ENCODE peak calls at places on chromosome 4, in seven cellular contexts. One of them, this sample, is unnamed.

GRCh38 chr4:41369680-41370079 is 113.0 kb downstream of the UCHL1 start:
- DNase-seq in AML-193: no peak
- DNase-seq in T-helper 1 cell: no peak
- DNase-seq in NCI-H146: no peak
- DNase-seq in stimulated activated naive CD4-positive, alpha-beta T cell treated with Interleukin-2 at 50 U/mL for 16 hours: no peak
- DNase-seq in lung: no peak
- DNase-seq in omental fat pad: no peak
- DNase-seq in this sample: no peak

GRCh38 chr4:75490155-75490554 is 24.0 kb downstream of the RCHY1 start:
- DNase-seq in AML-193: peak; percentile 8
- DNase-seq in T-helper 1 cell: no peak
- DNase-seq in NCI-H146: peak; percentile 13
- DNase-seq in stimulated activated naive CD4-positive, alpha-beta T cell treated with Interleukin-2 at 50 U/mL for 16 hours: no peak
- DNase-seq in lung: no peak
- DNase-seq in omental fat pad: no peak
- DNase-seq in this sample: no peak

GRCh38 chr4:147683172-147683571 is 791 bp downstream of the PRMT9 start:
- DNase-seq in AML-193: peak; percentile 41
- DNase-seq in T-helper 1 cell: no peak
- DNase-seq in NCI-H146: peak; percentile 3
- DNase-seq in stimulated activated naive CD4-positive, alpha-beta T cell treated with Interleukin-2 at 50 U/mL for 16 hours: peak; percentile 4
- DNase-seq in lung: no peak
- DNase-seq in omental fat pad: no peak
- DNase-seq in this sample: no peak

GRCh38 chr4:109947457-109947856 is 34.8 kb downstream of the EGF start:
- DNase-seq in AML-193: no peak
- DNase-seq in T-helper 1 cell: no peak
- DNase-seq in NCI-H146: no peak
- DNase-seq in stimulated activated naive CD4-positive, alpha-beta T cell treated with Interleukin-2 at 50 U/mL for 16 hours: no peak
- DNase-seq in lung: no peak
- DNase-seq in omental fat pad: no peak
- DNase-seq in this sample: no peak

GRCh38 chr4:53592686-53593641 is 1.7 kb upstream of the LNX1 start:
- DNase-seq in AML-193: no peak
- DNase-seq in T-helper 1 cell: no peak
- DNase-seq in NCI-H146: peak; percentile 95
- DNase-seq in stimulated activated naive CD4-positive, alpha-beta T cell treated with Interleukin-2 at 50 U/mL for 16 hours: no peak
- DNase-seq in lung: peak; percentile 50
- DNase-seq in omental fat pad: peak; percentile 28
- DNase-seq in this sample: no peak

GRCh38 chr4:165016971-165017370 is 14.8 kb upstream of the TRIM60 start:
- DNase-seq in AML-193: no peak
- DNase-seq in T-helper 1 cell: no peak
- DNase-seq in NCI-H146: no peak
- DNase-seq in stimulated activated naive CD4-positive, alpha-beta T cell treated with Interleukin-2 at 50 U/mL for 16 hours: no peak
- DNase-seq in lung: no peak
- DNase-seq in omental fat pad: no peak
- DNase-seq in this sample: no peak

GRCh38 chr4:8286719-8287355 is 17.3 kb downstream of the HTRA3 start:
- DNase-seq in AML-193: no peak
- DNase-seq in T-helper 1 cell: no peak
- DNase-seq in NCI-H146: no peak
- DNase-seq in stimulated activated naive CD4-positive, alpha-beta T cell treated with Interleukin-2 at 50 U/mL for 16 hours: no peak
- DNase-seq in lung: no peak
- DNase-seq in omental fat pad: no peak
- DNase-seq in this sample: no peak

GRCh38 chr4:40980318-40980883 is 230.6 kb downstream of the NSUN7 start:
- DNase-seq in AML-193: no peak
- DNase-seq in T-helper 1 cell: no peak
- DNase-seq in NCI-H146: peak; percentile 45
- DNase-seq in stimulated activated naive CD4-positive, alpha-beta T cell treated with Interleukin-2 at 50 U/mL for 16 hours: no peak
- DNase-seq in lung: no peak
- DNase-seq in omental fat pad: no peak
- DNase-seq in this sample: no peak

GRCh38 chr4:169567916-169568315 is 44.5 kb downstream of the NEK1 start:
- DNase-seq in AML-193: no peak
- DNase-seq in T-helper 1 cell: no peak
- DNase-seq in NCI-H146: no peak
- DNase-seq in stimulated activated naive CD4-positive, alpha-beta T cell treated with Interleukin-2 at 50 U/mL for 16 hours: no peak
- DNase-seq in lung: no peak
- DNase-seq in omental fat pad: no peak
- DNase-seq in this sample: no peak

GRCh38 chr4:142091085-142091513 is 454.7 kb downstream of the IL15 start:
- DNase-seq in AML-193: no peak
- DNase-seq in T-helper 1 cell: no peak
- DNase-seq in NCI-H146: no peak
- DNase-seq in stimulated activated naive CD4-positive, alpha-beta T cell treated with Interleukin-2 at 50 U/mL for 16 hours: no peak
- DNase-seq in lung: no peak
- DNase-seq in omental fat pad: no peak
- DNase-seq in this sample: no peak

GRCh38 chr4:152894673-152895072 is 41.5 kb upstream of the FHDC1 start:
- DNase-seq in AML-193: no peak
- DNase-seq in T-helper 1 cell: no peak
- DNase-seq in NCI-H146: no peak
- DNase-seq in stimulated activated naive CD4-positive, alpha-beta T cell treated with Interleukin-2 at 50 U/mL for 16 hours: no peak
- DNase-seq in lung: no peak
- DNase-seq in omental fat pad: no peak
- DNase-seq in this sample: no peak

GRCh38 chr4:104393649-104394048 is 101.0 kb downstream of the CXXC4 start:
- DNase-seq in AML-193: no peak
- DNase-seq in T-helper 1 cell: no peak
- DNase-seq in NCI-H146: no peak
- DNase-seq in stimulated activated naive CD4-positive, alpha-beta T cell treated with Interleukin-2 at 50 U/mL for 16 hours: no peak
- DNase-seq in lung: no peak
- DNase-seq in omental fat pad: no peak
- DNase-seq in this sample: no peak

GRCh38 chr4:128521634-128522253 is 234.1 kb upstream of the PGRMC2 start:
- DNase-seq in AML-193: no peak
- DNase-seq in T-helper 1 cell: no peak
- DNase-seq in NCI-H146: no peak
- DNase-seq in stimulated activated naive CD4-positive, alpha-beta T cell treated with Interleukin-2 at 50 U/mL for 16 hours: no peak
- DNase-seq in lung: no peak
- DNase-seq in omental fat pad: no peak
- DNase-seq in this sample: no peak

GRCh38 chr4:140252144-140252741 is 98.3 kb upstream of the MAML3 start:
- DNase-seq in AML-193: no peak
- DNase-seq in T-helper 1 cell: no peak
- DNase-seq in NCI-H146: peak; percentile 67
- DNase-seq in stimulated activated naive CD4-positive, alpha-beta T cell treated with Interleukin-2 at 50 U/mL for 16 hours: no peak
- DNase-seq in lung: no peak
- DNase-seq in omental fat pad: no peak
- DNase-seq in this sample: no peak

GRCh38 chr4:5980436-5981155 is 37.6 kb downstream of the C4orf50 start:
- DNase-seq in AML-193: no peak
- DNase-seq in T-helper 1 cell: no peak
- DNase-seq in NCI-H146: no peak
- DNase-seq in stimulated activated naive CD4-positive, alpha-beta T cell treated with Interleukin-2 at 50 U/mL for 16 hours: no peak
- DNase-seq in lung: no peak
- DNase-seq in omental fat pad: no peak
- DNase-seq in this sample: no peak

GRCh38 chr4:26343041-26343403 is 22.2 kb downstream of the RBPJ start:
- DNase-seq in AML-193: no peak
- DNase-seq in T-helper 1 cell: no peak
- DNase-seq in NCI-H146: no peak
- DNase-seq in stimulated activated naive CD4-positive, alpha-beta T cell treated with Interleukin-2 at 50 U/mL for 16 hours: no peak
- DNase-seq in lung: no peak
- DNase-seq in omental fat pad: no peak
- DNase-seq in this sample: no peak

GRCh38 chr4:185738851-185739250 is 73.1 kb downstream of the SORBS2 start:
- DNase-seq in AML-193: no peak
- DNase-seq in T-helper 1 cell: no peak
- DNase-seq in NCI-H146: no peak
- DNase-seq in stimulated activated naive CD4-positive, alpha-beta T cell treated with Interleukin-2 at 50 U/mL for 16 hours: no peak
- DNase-seq in lung: no peak
- DNase-seq in omental fat pad: no peak
- DNase-seq in this sample: no peak

GRCh38 chr4:185520119-185520518 is 15.2 kb downstream of the PDLIM3 start:
- DNase-seq in AML-193: no peak
- DNase-seq in T-helper 1 cell: no peak
- DNase-seq in NCI-H146: no peak
- DNase-seq in stimulated activated naive CD4-positive, alpha-beta T cell treated with Interleukin-2 at 50 U/mL for 16 hours: no peak
- DNase-seq in lung: no peak
- DNase-seq in omental fat pad: no peak
- DNase-seq in this sample: no peak

GRCh38 chr4:69484011-69484410 is 11.7 kb downstream of the UGT2B4 start:
- DNase-seq in AML-193: no peak
- DNase-seq in T-helper 1 cell: no peak
- DNase-seq in NCI-H146: no peak
- DNase-seq in stimulated activated naive CD4-positive, alpha-beta T cell treated with Interleukin-2 at 50 U/mL for 16 hours: no peak
- DNase-seq in lung: no peak
- DNase-seq in omental fat pad: no peak
- DNase-seq in this sample: no peak

GRCh38 chr4:890036-890695 is 42.0 kb downstream of the GAK start:
- DNase-seq in AML-193: no peak
- DNase-seq in T-helper 1 cell: no peak
- DNase-seq in NCI-H146: no peak
- DNase-seq in stimulated activated naive CD4-positive, alpha-beta T cell treated with Interleukin-2 at 50 U/mL for 16 hours: no peak
- DNase-seq in lung: no peak
- DNase-seq in omental fat pad: no peak
- DNase-seq in this sample: no peak

GRCh38 chr4:141177171-141177570 is 43.5 kb upstream of the ZNF330 start:
- DNase-seq in AML-193: no peak
- DNase-seq in T-helper 1 cell: no peak
- DNase-seq in NCI-H146: no peak
- DNase-seq in stimulated activated naive CD4-positive, alpha-beta T cell treated with Interleukin-2 at 50 U/mL for 16 hours: no peak
- DNase-seq in lung: no peak
- DNase-seq in omental fat pad: peak; percentile 28
- DNase-seq in this sample: no peak

GRCh38 chr4:158112612-158113011 is 60.2 kb downstream of the GASK1B start:
- DNase-seq in AML-193: peak; percentile 28
- DNase-seq in T-helper 1 cell: no peak
- DNase-seq in NCI-H146: no peak
- DNase-seq in stimulated activated naive CD4-positive, alpha-beta T cell treated with Interleukin-2 at 50 U/mL for 16 hours: no peak
- DNase-seq in lung: no peak
- DNase-seq in omental fat pad: no peak
- DNase-seq in this sample: no peak

GRCh38 chr4:110978761-110979160 is 355.9 kb upstream of the PITX2 start:
- DNase-seq in AML-193: no peak
- DNase-seq in T-helper 1 cell: no peak
- DNase-seq in NCI-H146: no peak
- DNase-seq in stimulated activated naive CD4-positive, alpha-beta T cell treated with Interleukin-2 at 50 U/mL for 16 hours: no peak
- DNase-seq in lung: no peak
- DNase-seq in omental fat pad: no peak
- DNase-seq in this sample: no peak

GRCh38 chr4:184801781-184802180 is 24.0 kb downstream of the ACSL1 start:
- DNase-seq in AML-193: no peak
- DNase-seq in T-helper 1 cell: no peak
- DNase-seq in NCI-H146: no peak
- DNase-seq in stimulated activated naive CD4-positive, alpha-beta T cell treated with Interleukin-2 at 50 U/mL for 16 hours: no peak
- DNase-seq in lung: no peak
- DNase-seq in omental fat pad: no peak
- DNase-seq in this sample: no peak

GRCh38 chr4:128583753-128584712 is 225.5 kb upstream of the JADE1 start:
- DNase-seq in AML-193: no peak
- DNase-seq in T-helper 1 cell: no peak
- DNase-seq in NCI-H146: no peak
- DNase-seq in stimulated activated naive CD4-positive, alpha-beta T cell treated with Interleukin-2 at 50 U/mL for 16 hours: no peak
- DNase-seq in lung: no peak
- DNase-seq in omental fat pad: no peak
- DNase-seq in this sample: no peak

GRCh38 chr4:1012031-1012739 is 759 bp downstream of the FGFRL1 start:
- DNase-seq in AML-193: peak; percentile 4
- DNase-seq in T-helper 1 cell: peak; percentile 34
- DNase-seq in NCI-H146: peak; percentile 19
- DNase-seq in stimulated activated naive CD4-positive, alpha-beta T cell treated with Interleukin-2 at 50 U/mL for 16 hours: peak; percentile 22
- DNase-seq in lung: peak; percentile 44
- DNase-seq in omental fat pad: no peak
- DNase-seq in this sample: no peak